ENCODE peak calls at places on chromosomes 7 and 10, in ten cellular contexts. Q is right atrium auricular region; U is cardiac fibroblast; R is T-cell; J is A172; I is GF-D8; X is stimulated activated naive CD8-positive, alpha-beta T cell treated with anti-CD3 and anti-CD28 coated beads, Interleukin-15, amount 100 ng/mL, for 72 hours; C is Caco-2; P is GM04503; M is iPS-NIHi11. L is an unnamed sample.

GRCh38 chr7:105487559-105488218 is 34.4 kb downstream of the PUS7 start:
- DNase-seq in Q (peak), U (peak), R (no peak), J (peak), I (no peak), X (no peak), C (peak), P (peak), M (no peak), L (peak)

GRCh38 chr10:126197036-126197543 is 191.2 kb downstream of the ADAM12 start:
- DNase-seq in Q (no peak), U (no peak), R (no peak), J (no peak), I (no peak), X (no peak), C (no peak), P (no peak), M (no peak), L (no peak)

GRCh38 chr7:140347218-140347617 is 51.1 kb downstream of the SLC37A3 start:
- DNase-seq in Q (no peak), U (no peak), R (no peak), J (no peak), I (no peak), X (no peak), C (no peak), P (no peak), M (no peak), L (no peak)

GRCh38 chr10:23418051-23418681 is 20.7 kb upstream of the OTUD1 start:
- DNase-seq in Q (no peak), U (no peak), R (no peak), J (no peak), I (no peak), X (no peak), C (no peak), P (no peak), M (no peak), L (no peak)

GRCh38 chr10:84613336-84614021 is 285.1 kb downstream of the CCSER2 start:
- DNase-seq in Q (no peak), U (peak), R (no peak), J (peak), I (no peak), X (no peak), C (peak), P (no peak), M (peak), L (peak)

GRCh38 chr7:159056722-159057121 is 87.9 kb downstream of the VIPR2 start:
- DNase-seq in Q (no peak), U (no peak), R (no peak), J (no peak), I (no peak), X (no peak), C (no peak), P (no peak), M (no peak), L (no peak)

GRCh38 chr10:42754155-42755027 is 28.2 kb upstream of the BMS1 start:
- DNase-seq in Q (no peak), U (peak), R (peak), J (no peak), I (no peak), X (peak), C (peak), P (no peak), M (peak), L (peak)

GRCh38 chr7:151740180-151740845 is 136.6 kb downstream of the PRKAG2 start:
- DNase-seq in Q (no peak), U (peak), R (no peak), J (no peak), I (no peak), X (no peak), C (no peak), P (no peak), M (no peak), L (no peak)

GRCh38 chr7:31933481-31933880 is 136.7 kb downstream of the PDE1C start:
- DNase-seq in Q (no peak), U (no peak), R (no peak), J (peak), I (no peak), X (no peak), C (no peak), P (peak), M (no peak), L (no peak)

GRCh38 chr10:12391191-12391590 is 41.8 kb downstream of the CAMK1D start:
- DNase-seq in Q (no peak), U (no peak), R (no peak), J (no peak), I (no peak), X (no peak), C (no peak), P (no peak), M (no peak), L (no peak)

L was measured in neuronal stem cell.